ENCODE peak calls at places on chromosome 10, in seven cellular contexts. One of them, this sample, is unnamed.
A peak's percentile ranks its signal among the peaks of the same experiment; 100 is the strongest.

GRCh38 chr10:32298066-32298812 is 48.7 kb downstream of the EPC1 start:
- DNase-seq in transverse colon: no peak
- DNase-seq in ELF-1: no peak
- DNase-seq in AG08396: peak; percentile 25
- DNase-seq in body of pancreas: no peak
- DNase-seq in activated T-cell treated with anti-CD3 and anti-CD28 coated beads for 1 hour: no peak
- DNase-seq in epithelial cell of esophagus: peak; percentile 76
- DNase-seq in this sample: no peak

GRCh38 chr10:99711129-99711719 is 20.7 kb downstream of the COX15 start:
- DNase-seq in body of pancreas: peak; percentile 28
- DNase-seq in activated T-cell treated with anti-CD3 and anti-CD28 coated beads for 1 hour: no peak
- DNase-seq in transverse colon: peak; percentile 35
- DNase-seq in epithelial cell of esophagus: peak; percentile 71
- DNase-seq in ELF-1: no peak
- DNase-seq in AG08396: peak; percentile 28
- DNase-seq in this sample: peak; percentile 58

GRCh38 chr10:133224861-133225366 is 5.1 kb upstream of the UTF1 start:
- DNase-seq in AG08396: no peak
- DNase-seq in body of pancreas: no peak
- DNase-seq in transverse colon: no peak
- DNase-seq in activated T-cell treated with anti-CD3 and anti-CD28 coated beads for 1 hour: no peak
- DNase-seq in ELF-1: no peak
- DNase-seq in epithelial cell of esophagus: no peak
- DNase-seq in this sample: no peak

GRCh38 chr10:94630017-94630688 is 53.4 kb upstream of the CYP2C18 start:
- DNase-seq in ELF-1: no peak
- DNase-seq in epithelial cell of esophagus: peak; percentile 41
- DNase-seq in AG08396: peak; percentile 18
- DNase-seq in body of pancreas: no peak
- DNase-seq in activated T-cell treated with anti-CD3 and anti-CD28 coated beads for 1 hour: no peak
- DNase-seq in transverse colon: no peak
- DNase-seq in this sample: no peak

GRCh38 chr10:126252884-126253612 is 135.2 kb downstream of the ADAM12 start:
- DNase-seq in body of pancreas: no peak
- DNase-seq in ELF-1: no peak
- DNase-seq in epithelial cell of esophagus: peak; percentile 75
- DNase-seq in activated T-cell treated with anti-CD3 and anti-CD28 coated beads for 1 hour: no peak
- DNase-seq in transverse colon: no peak
- DNase-seq in AG08396: peak; percentile 68
- DNase-seq in this sample: no peak

GRCh38 chr10:112335104-112335840 is 38.6 kb upstream of the ACSL5 start:
- DNase-seq in epithelial cell of esophagus: peak; percentile 18
- DNase-seq in body of pancreas: no peak
- DNase-seq in ELF-1: no peak
- DNase-seq in AG08396: no peak
- DNase-seq in activated T-cell treated with anti-CD3 and anti-CD28 coated beads for 1 hour: no peak
- DNase-seq in transverse colon: no peak
- DNase-seq in this sample: no peak

GRCh38 chr10:22630229-22631174 is 83.9 kb downstream of the PIP4K2A start:
- DNase-seq in activated T-cell treated with anti-CD3 and anti-CD28 coated beads for 1 hour: no peak
- DNase-seq in body of pancreas: no peak
- DNase-seq in ELF-1: no peak
- DNase-seq in AG08396: peak; percentile 30
- DNase-seq in transverse colon: no peak
- DNase-seq in epithelial cell of esophagus: peak; percentile 52
- DNase-seq in this sample: no peak

GRCh38 chr10:99984201-99984600 is 25.5 kb downstream of the DNMBP start:
- DNase-seq in epithelial cell of esophagus: peak; percentile 89
- DNase-seq in transverse colon: no peak
- DNase-seq in body of pancreas: no peak
- DNase-seq in activated T-cell treated with anti-CD3 and anti-CD28 coated beads for 1 hour: no peak
- DNase-seq in AG08396: no peak
- DNase-seq in ELF-1: no peak
- DNase-seq in this sample: no peak

GRCh38 chr10:94218496-94219183 is 144.1 kb downstream of the NOC3L start:
- DNase-seq in transverse colon: no peak
- DNase-seq in epithelial cell of esophagus: no peak
- DNase-seq in ELF-1: no peak
- DNase-seq in AG08396: peak; percentile 15
- DNase-seq in activated T-cell treated with anti-CD3 and anti-CD28 coated beads for 1 hour: no peak
- DNase-seq in body of pancreas: no peak
- DNase-seq in this sample: no peak

GRCh38 chr10:21702633-21703111 is 168.6 kb downstream of the MLLT10 start:
- DNase-seq in body of pancreas: no peak
- DNase-seq in ELF-1: no peak
- DNase-seq in transverse colon: no peak
- DNase-seq in AG08396: no peak
- DNase-seq in activated T-cell treated with anti-CD3 and anti-CD28 coated beads for 1 hour: no peak
- DNase-seq in epithelial cell of esophagus: no peak
- DNase-seq in this sample: no peak

GRCh38 chr10:84820121-84820520 is 491.7 kb downstream of the CCSER2 start:
- DNase-seq in body of pancreas: no peak
- DNase-seq in ELF-1: no peak
- DNase-seq in epithelial cell of esophagus: peak; percentile 26
- DNase-seq in activated T-cell treated with anti-CD3 and anti-CD28 coated beads for 1 hour: no peak
- DNase-seq in AG08396: no peak
- DNase-seq in transverse colon: no peak
- DNase-seq in this sample: no peak

GRCh38 chr10:5260828-5261227 is 64.2 kb downstream of the AKR1C4 start:
- DNase-seq in body of pancreas: no peak
- DNase-seq in activated T-cell treated with anti-CD3 and anti-CD28 coated beads for 1 hour: no peak
- DNase-seq in transverse colon: no peak
- DNase-seq in ELF-1: no peak
- DNase-seq in epithelial cell of esophagus: no peak
- DNase-seq in AG08396: no peak
- DNase-seq in this sample: no peak

GRCh38 chr10:34553753-34554152 is 261.3 kb downstream of the PARD3 start:
- DNase-seq in AG08396: no peak
- DNase-seq in body of pancreas: no peak
- DNase-seq in transverse colon: no peak
- DNase-seq in ELF-1: no peak
- DNase-seq in activated T-cell treated with anti-CD3 and anti-CD28 coated beads for 1 hour: no peak
- DNase-seq in epithelial cell of esophagus: no peak
- DNase-seq in this sample: no peak

GRCh38 chr10:62811159-62811875 is 4.8 kb downstream of the EGR2 start:
- DNase-seq in ELF-1: no peak
- DNase-seq in transverse colon: no peak
- DNase-seq in AG08396: no peak
- DNase-seq in epithelial cell of esophagus: no peak
- DNase-seq in activated T-cell treated with anti-CD3 and anti-CD28 coated beads for 1 hour: peak; percentile 41
- DNase-seq in body of pancreas: no peak
- DNase-seq in this sample: no peak

GRCh38 chr10:34305189-34305588 is 509.9 kb downstream of the PARD3 start:
- DNase-seq in ELF-1: peak; percentile 88
- DNase-seq in transverse colon: peak; percentile 18
- DNase-seq in AG08396: no peak
- DNase-seq in activated T-cell treated with anti-CD3 and anti-CD28 coated beads for 1 hour: no peak
- DNase-seq in body of pancreas: no peak
- DNase-seq in epithelial cell of esophagus: peak; percentile 95
- DNase-seq in this sample: peak; percentile 95

GRCh38 chr10:7389346-7389745 is 21.5 kb downstream of the SFMBT2 start:
- DNase-seq in activated T-cell treated with anti-CD3 and anti-CD28 coated beads for 1 hour: no peak
- DNase-seq in ELF-1: no peak
- DNase-seq in body of pancreas: no peak
- DNase-seq in AG08396: no peak
- DNase-seq in transverse colon: no peak
- DNase-seq in epithelial cell of esophagus: no peak
- DNase-seq in this sample: no peak

GRCh38 chr10:4686644-4686996 is 139.4 kb upstream of the AKR1E2 start:
- DNase-seq in transverse colon: no peak
- DNase-seq in body of pancreas: no peak
- DNase-seq in ELF-1: no peak
- DNase-seq in epithelial cell of esophagus: peak; percentile 98
- DNase-seq in AG08396: peak; percentile 23
- DNase-seq in activated T-cell treated with anti-CD3 and anti-CD28 coated beads for 1 hour: no peak
- DNase-seq in this sample: no peak

GRCh38 chr10:89271532-89271931 is 20.0 kb upstream of the LIPA start:
- DNase-seq in ELF-1: no peak
- DNase-seq in epithelial cell of esophagus: no peak
- DNase-seq in activated T-cell treated with anti-CD3 and anti-CD28 coated beads for 1 hour: no peak
- DNase-seq in AG08396: no peak
- DNase-seq in body of pancreas: no peak
- DNase-seq in transverse colon: no peak
- DNase-seq in this sample: no peak

GRCh38 chr10:50289196-50289595 is 37.9 kb upstream of the ASAH2 start:
- DNase-seq in AG08396: no peak
- DNase-seq in epithelial cell of esophagus: no peak
- DNase-seq in transverse colon: no peak
- DNase-seq in body of pancreas: no peak
- DNase-seq in ELF-1: no peak
- DNase-seq in activated T-cell treated with anti-CD3 and anti-CD28 coated beads for 1 hour: no peak
- DNase-seq in this sample: no peak

GRCh38 chr10:3396116-3396515 is 223.5 kb upstream of the PITRM1 start:
- DNase-seq in epithelial cell of esophagus: no peak
- DNase-seq in AG08396: no peak
- DNase-seq in ELF-1: no peak
- DNase-seq in body of pancreas: no peak
- DNase-seq in activated T-cell treated with anti-CD3 and anti-CD28 coated beads for 1 hour: no peak
- DNase-seq in transverse colon: no peak
- DNase-seq in this sample: no peak

GRCh38 chr10:114327537-114328277 is 76.6 kb downstream of the AFAP1L2 start:
- DNase-seq in transverse colon: no peak
- DNase-seq in AG08396: no peak
- DNase-seq in epithelial cell of esophagus: no peak
- DNase-seq in activated T-cell treated with anti-CD3 and anti-CD28 coated beads for 1 hour: no peak
- DNase-seq in body of pancreas: no peak
- DNase-seq in ELF-1: no peak
- DNase-seq in this sample: no peak

GRCh38 chr10:33743429-33743857 is 409.0 kb upstream of the NRP1 start:
- DNase-seq in AG08396: no peak
- DNase-seq in ELF-1: no peak
- DNase-seq in epithelial cell of esophagus: no peak
- DNase-seq in body of pancreas: peak; percentile 66
- DNase-seq in activated T-cell treated with anti-CD3 and anti-CD28 coated beads for 1 hour: no peak
- DNase-seq in transverse colon: peak; percentile 72
- DNase-seq in this sample: no peak